ENCODE peak calls at places on chromosomes 2 and 18, in five cellular contexts. V is heart left ventricle; A is hepatocyte; K is tibial artery; S is CD8-positive, alpha-beta memory T cell. R is an unnamed sample.
A peak's percentile ranks its signal among the peaks of the same experiment; 100 is the strongest.

GRCh38 chr18:49178736-49179135 is 228.0 kb upstream of the SMAD7 start:
- DNase-seq in V (no peak), A (peak; percentile 52), K (no peak), S (no peak), R (no peak)

GRCh38 chr2:138421315-138421970 is 80.1 kb upstream of the SPOPL start:
- DNase-seq in V (no peak), A (peak; percentile 30), K (no peak), S (no peak), R (no peak)

GRCh38 chr2:189210250-189211075 is 30.9 kb upstream of the COL5A2 start:
- DNase-seq in V (peak; percentile 47), A (peak; percentile 62), K (peak; percentile 72), S (no peak), R (peak; percentile 40)

GRCh38 chr2:103401621-103402020 is 639.8 kb downstream of the TMEM182 start:
- DNase-seq in V (no peak), A (peak; percentile 90), K (no peak), S (no peak), R (no peak)

GRCh38 chr2:72673279-72673678 is 152.6 kb downstream of the EXOC6B start:
- DNase-seq in V (no peak), A (peak; percentile 19), K (no peak), S (no peak), R (no peak)

GRCh38 chr2:9889812-9890261 is 46.6 kb downstream of the TAF1B start:
- DNase-seq in V (no peak), A (no peak), K (no peak), S (no peak), R (no peak)

GRCh38 chr2:88247531-88247930 is 77.4 kb downstream of the THNSL2 start:
- DNase-seq in V (no peak), A (no peak), K (no peak), S (peak; percentile 48), R (no peak)

GRCh38 chr18:32110005-32110404 is 18.3 kb downstream of the RNF138 start:
- DNase-seq in V (no peak), A (no peak), K (no peak), S (no peak), R (no peak)

GRCh38 chr18:48863432-48864065 is 87.2 kb downstream of the SMAD7 start:
- DNase-seq in V (peak; percentile 28), A (no peak), K (no peak), S (no peak), R (no peak)

GRCh38 chr2:87401726-87402345 is 346.1 kb upstream of the PLGLB2 start:
- DNase-seq in V (no peak), A (no peak), K (no peak), S (no peak), R (no peak)

GRCh38 chr2:24050041-24050655 is 607 bp downstream of the FKBP1B start:
- DNase-seq in V (peak; percentile 45), A (peak; percentile 32), K (peak; percentile 69), S (no peak), R (peak; percentile 38)

GRCh38 chr2:112483047-112483473 is 1.1 kb downstream of the TTL start:
- DNase-seq in V (no peak), A (peak; percentile 46), K (no peak), S (no peak), R (no peak)

GRCh38 chr2:80496770-80497169 is 192.2 kb upstream of the LRRTM1 start:
- DNase-seq in V (no peak), A (no peak), K (no peak), S (no peak), R (no peak)

GRCh38 chr2:231518771-231519170 is 11.5 kb downstream of the NMUR1 start:
- DNase-seq in V (no peak), A (no peak), K (no peak), S (no peak), R (no peak)

GRCh38 chr2:47354013-47354816 is 48.7 kb upstream of the MSH2 start:
- DNase-seq in V (no peak), A (peak; percentile 65), K (no peak), S (no peak), R (no peak)

GRCh38 chr2:45497355-45497754 is 113.7 kb downstream of the SRBD1 start:
- DNase-seq in V (no peak), A (peak; percentile 4), K (no peak), S (no peak), R (no peak)

GRCh38 chr18:56475250-56475649 is 163.1 kb downstream of the TXNL1 start:
- DNase-seq in V (no peak), A (no peak), K (no peak), S (no peak), R (no peak)

GRCh38 chr18:14970027-14970426 is 222.1 kb downstream of the ANKRD30B start:
- DNase-seq in V (no peak), A (no peak), K (no peak), S (no peak), R (no peak)

GRCh38 chr2:115427436-115427835 is 985.0 kb downstream of the DPP10 start:
- DNase-seq in V (no peak), A (no peak), K (no peak), S (no peak), R (no peak)

GRCh38 chr2:191566347-191566746 is 111.6 kb upstream of the NABP1 start:
- DNase-seq in V (peak; percentile 43), A (peak; percentile 77), K (no peak), S (peak; percentile 69), R (peak; percentile 54)

GRCh38 chr2:111534816-111535803 is 348.9 kb downstream of the ANAPC1 start:
- DNase-seq in V (no peak), A (peak; percentile 67), K (no peak), S (peak; percentile 51), R (no peak)

GRCh38 chr18:60413944-60414547 is 41.5 kb upstream of the MC4R start:
- DNase-seq in V (no peak), A (peak; percentile 28), K (no peak), S (no peak), R (no peak)

GRCh38 chr2:160703648-160704585 is 210.3 kb upstream of the RBMS1 start:
- DNase-seq in V (peak; percentile 27), A (no peak), K (no peak), S (no peak), R (no peak)

GRCh38 chr2:184444623-184445223 is 153.6 kb upstream of the ZNF804A start:
- DNase-seq in V (no peak), A (no peak), K (no peak), S (no peak), R (no peak)

GRCh38 chr18:44895176-44895798 is 214.6 kb downstream of the SETBP1 start:
- DNase-seq in V (peak; percentile 40), A (peak; percentile 30), K (no peak), S (no peak), R (peak; percentile 42)

GRCh38 chr18:60053747-60054304 is 154.0 kb downstream of the PMAIP1 start:
- DNase-seq in V (no peak), A (peak; percentile 88), K (no peak), S (no peak), R (no peak)

GRCh38 chr2:59302683-59303082 is 1061.6 kb upstream of the FANCL start:
- DNase-seq in V (no peak), A (no peak), K (no peak), S (no peak), R (no peak)

GRCh38 chr2:144445196-144445595 is 74.7 kb downstream of the ZEB2 start:
- DNase-seq in V (no peak), A (no peak), K (no peak), S (no peak), R (no peak)

GRCh38 chr2:144449028-144449406 is 70.9 kb downstream of the ZEB2 start:
- DNase-seq in V (no peak), A (no peak), K (peak; percentile 73), S (no peak), R (no peak)

GRCh38 chr2:144446136-144446535 is 73.8 kb downstream of the ZEB2 start:
- DNase-seq in V (no peak), A (no peak), K (no peak), S (no peak), R (no peak)

GRCh38 chr2:144448389-144449027 is 71.4 kb downstream of the ZEB2 start:
- DNase-seq in V (no peak), A (no peak), K (no peak), S (no peak), R (no peak)

DNA sequence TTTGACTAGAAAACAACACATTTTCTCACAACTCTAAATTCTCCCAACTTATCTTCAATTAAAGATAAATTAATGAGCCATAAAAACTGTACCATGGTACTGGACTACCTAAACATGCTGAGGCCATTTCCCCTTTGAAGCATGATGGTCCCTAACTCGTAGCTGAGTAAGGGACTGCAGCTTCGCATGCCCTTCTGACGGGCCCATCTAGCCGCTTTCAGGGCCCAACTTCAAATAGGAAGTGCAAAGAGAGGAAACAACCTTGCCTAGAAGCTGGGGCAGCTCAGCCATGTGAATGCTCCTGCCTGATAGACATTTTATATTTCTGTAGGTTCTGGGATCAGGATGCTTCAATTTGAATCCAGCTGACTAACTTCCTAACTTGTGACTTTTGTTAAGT is 72.4 kb downstream of the ZEB2 start:
- DNase-seq in V (no peak), A (no peak), K (no peak), S (no peak), R (no peak)
- H3K27ac ChIP-seq in V (peak overlapping the region; percentile 53), A (no peak overlapping the region), K (peak overlapping the region; percentile 25), S (no peak overlapping the region), R (no peak overlapping the region)

GRCh38 chr2:233199870-233200269 is 51.6 kb upstream of the ATG16L1 start:
- DNase-seq in V (no peak), A (no peak), K (no peak), S (peak; percentile 21), R (no peak)

GRCh38 chr2:233197022-233197421 is 54.5 kb upstream of the ATG16L1 start:
- DNase-seq in V (no peak), A (no peak), K (no peak), S (no peak), R (no peak)

GRCh38 chr2:233198026-233198425 is 53.4 kb upstream of the ATG16L1 start:
- DNase-seq in V (no peak), A (no peak), K (no peak), S (no peak), R (no peak)

GRCh38 chr2:233193738-233194137 is 57.7 kb upstream of the ATG16L1 start:
- DNase-seq in V (no peak), A (no peak), K (no peak), S (no peak), R (no peak)

GRCh38 chr2:233195027-233195426 is 56.4 kb upstream of the ATG16L1 start:
- DNase-seq in V (no peak), A (no peak), K (no peak), S (peak; percentile 12), R (no peak)
- H3K4me1 ChIP-seq in V (no peaks in the 10 kb centered on the region), A (no peaks in the 10 kb centered on the region), K (no peaks in the 10 kb centered on the region), S (no peaks in the 10 kb centered on the region), R (peaks cover 10% of the 10 kb centered on the region)

DNA sequence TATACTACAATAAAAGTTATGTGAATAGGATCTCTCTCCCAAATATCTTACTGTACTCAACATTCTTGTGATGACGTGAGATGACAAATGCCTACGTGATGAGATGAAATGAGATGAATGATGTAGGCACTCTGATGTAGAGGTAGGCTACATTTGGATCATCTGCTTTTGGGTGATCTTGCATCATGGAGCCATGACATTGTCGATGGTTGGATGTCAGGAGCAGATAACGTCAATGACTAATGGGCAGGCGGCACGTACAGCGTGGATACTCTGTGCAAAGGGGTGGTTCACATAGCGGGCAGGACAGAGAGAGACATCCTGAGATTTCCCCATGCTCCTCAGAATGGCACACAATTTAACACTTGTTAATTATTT is 40.8 kb upstream of the PPP1R1C start:
- DNase-seq in V (no peak), A (no peak), K (no peak), S (no peak), R (no peak)
- H3K4me3 ChIP-seq in V (no peak overlapping the region), A (no peak overlapping the region), K (no peak overlapping the region), S (no peak overlapping the region), R (no peak overlapping the region)

DNA sequence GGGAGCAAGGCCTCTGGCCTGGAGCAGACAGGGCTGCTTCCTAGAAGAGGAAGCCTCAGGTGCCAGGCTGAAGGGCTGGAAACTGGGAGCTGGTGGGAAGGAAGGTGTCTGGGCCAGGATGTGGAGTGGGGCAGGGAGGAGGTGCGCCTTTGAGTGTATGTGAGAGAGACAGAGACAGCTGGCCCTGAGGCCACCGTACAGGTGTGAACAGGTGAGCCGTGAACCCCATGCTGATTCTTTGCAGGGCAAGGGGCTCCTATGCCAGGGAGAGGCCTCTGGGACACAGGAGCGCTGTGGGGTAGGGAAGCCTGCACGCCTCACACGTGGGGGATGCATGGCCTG is 16.3 kb downstream of the ZFP36L2 start:
- DNase-seq in V (no peak), A (no peak), K (no peak), S (no peak), R (peak; percentile 37)
- H3K27ac ChIP-seq in V (no peak overlapping the region), A (peak overlapping the region; percentile 47), K (no peak overlapping the region), S (no peak overlapping the region), R (no peak overlapping the region)

R was measured in left lung.